ENCODE peak calls at places on chromosomes 5 and 9, in four cellular contexts. O is K562, M is WTC11, Z is HepG2. Q is an unnamed sample.

GRCh38 chr5:29077451-29077850 is 2039.1 kb upstream of the CDH9 start:
- DNase-seq in O (no peak), Z (no peak), M (no peak), Q (no peak)

GRCh38 chr5:122195784-122196394 is 66.5 kb downstream of the ZNF474 start:
- DNase-seq in O (peak), M (peak), Z (peak), Q (peak)

GRCh38 chr9:96217358-96217755 is 84.6 kb downstream of the HSD17B3 start:
- DNase-seq in M (no peak), O (peak), Z (no peak), Q (peak)

GRCh38 chr9:121640076-121640475 is 11.4 kb upstream of the DAB2IP start:
- DNase-seq in Z (peak), M (peak), O (peak), Q (peak)

GRCh38 chr9:135010921-135011320 is 76.5 kb upstream of the OLFM1 start:
- DNase-seq in Z (no peak), O (no peak), M (no peak), Q (no peak)

GRCh38 chr5:61617995-61618525 is 286.0 kb downstream of the ZSWIM6 start:
- DNase-seq in O (no peak), Z (no peak), M (no peak), Q (no peak)

GRCh38 chr5:178298283-178298807 is 65.7 kb upstream of the PHYKPL start:
- DNase-seq in Z (no peak), O (no peak), M (peak), Q (no peak)

GRCh38 chr9:77752566-77752965 is 104.4 kb upstream of the GNA14 start:
- DNase-seq in Z (no peak), O (no peak), M (no peak), Q (no peak)

GRCh38 chr9:93496285-93496684 is 42.9 kb upstream of the FAM120AOS start:
- DNase-seq in Z (no peak), M (no peak), O (no peak), Q (no peak)

GRCh38 chr5:138354926-138355378 is 2.5 kb downstream of the KDM3B start:
- DNase-seq in O (peak), M (peak), Z (peak), Q (peak)

GRCh38 chr5:32190094-32190493 is 16.0 kb upstream of the GOLPH3 start:
- DNase-seq in M (no peak), Z (no peak), O (no peak), Q (no peak)

GRCh38 chr5:30856242-30856641 is 337.2 kb upstream of the CDH6 start:
- DNase-seq in M (no peak), O (no peak), Z (no peak), Q (no peak)

GRCh38 chr5:121182788-121183490 is 668.7 kb upstream of the FTMT start:
- DNase-seq in O (no peak), Z (no peak), M (no peak), Q (no peak)

GRCh38 chr5:147189109-147189424 is 45.8 kb upstream of the STK32A start:
- DNase-seq in O (no peak), M (no peak), Z (no peak), Q (no peak)

GRCh38 chr9:127635198-127635735 is 23.2 kb downstream of the STXBP1 start:
- DNase-seq in Z (no peak), O (no peak), M (no peak), Q (no peak)

GRCh38 chr9:112041536-112042243 is 133.4 kb downstream of the SUSD1 start:
- DNase-seq in O (no peak), Z (peak), M (peak), Q (no peak)
- TF ChIP-seq ELF4 in O (no peak), Z (no peak), M (no peak), Q (no peak)

GRCh38 chr9:130938184-130938651 is 829 bp downstream of the FIBCD1 start:
- DNase-seq in O (no peak), Z (no peak), M (peak), Q (no peak)
- TF ChIP-seq ELF4 in O (no peak), Z (no peak), M (no peak), Q (no peak)

DNA sequence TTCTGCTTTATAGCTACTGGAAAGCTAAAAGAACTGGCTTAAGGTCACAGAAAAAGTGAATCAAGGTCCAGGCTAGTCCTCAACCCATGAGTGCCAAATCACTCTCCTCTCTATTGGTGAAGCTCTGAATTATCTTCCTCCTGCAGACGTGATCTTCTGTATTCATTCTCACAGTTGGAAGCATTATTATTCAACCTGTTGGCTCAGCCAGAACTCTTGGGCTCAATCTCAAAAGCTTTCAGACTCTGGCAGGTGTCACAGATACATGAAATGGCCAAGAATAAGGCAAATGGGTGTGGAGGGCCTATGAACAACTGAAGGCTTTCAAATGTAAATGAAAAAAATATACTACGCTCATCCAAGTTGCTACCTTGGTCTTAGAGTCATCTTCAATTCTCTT is 170.0 kb upstream of the HMHB1 start:
- DNase-seq in M (no peak), Z (no peak), O (no peak), Q (no peak)
- TF ChIP-seq ELF4 in M (no peak), Z (no peak), O (no peak), Q (no peak)

GRCh38 chr5:14809369-14810144 is 62.0 kb downstream of the ANKH start:
- DNase-seq in M (no peak), Z (peak), O (no peak), Q (no peak)
- TF ChIP-seq ELF4 in M (no peak), Z (no peak), O (no peak), Q (no peak)

DNA sequence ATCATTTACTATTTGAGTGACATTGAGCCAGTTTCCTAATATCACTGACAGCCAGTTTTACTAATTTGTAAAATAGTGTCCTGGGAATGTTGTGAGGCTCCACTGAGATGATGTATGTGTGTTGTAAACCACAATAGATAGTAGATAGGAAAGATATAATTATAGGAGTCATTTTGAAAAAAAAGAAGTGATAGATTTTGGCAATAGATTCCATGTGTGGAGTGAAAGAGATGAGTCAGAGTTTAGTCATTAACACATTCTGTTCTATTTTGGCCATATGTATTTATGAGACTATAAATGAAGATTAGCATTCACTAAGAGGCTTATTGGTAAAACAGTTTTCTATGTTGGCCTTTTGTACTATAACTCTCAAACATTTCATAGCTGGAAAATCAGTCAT is 388.2 kb downstream of the FAM170A start:
- DNase-seq in Z (no peak), M (no peak), O (no peak), Q (no peak)
- TF ChIP-seq ELF4 in Z (no peak), M (no peak), O (no peak), Q (no peak)

DNA sequence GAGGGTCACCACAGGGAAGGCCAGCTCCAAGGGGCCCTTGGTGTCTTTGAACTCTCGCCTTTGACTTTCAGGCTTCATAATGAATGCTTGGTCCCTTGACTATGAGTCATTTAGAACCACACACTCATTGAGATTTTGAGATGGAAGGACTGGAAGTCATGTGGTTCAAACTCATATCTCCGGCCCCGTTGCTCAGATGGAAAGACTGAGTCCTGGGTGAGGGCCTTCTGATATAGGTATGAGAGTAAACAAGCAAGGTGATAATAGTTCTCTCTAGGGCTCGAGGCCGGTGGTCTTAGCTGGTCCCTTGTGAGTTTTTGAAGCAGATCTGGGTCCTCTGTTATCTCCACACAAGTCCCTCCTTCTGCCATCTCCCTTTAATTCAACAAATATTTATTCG is 210.6 kb downstream of the PAX5 start:
- DNase-seq in Z (no peak), M (no peak), O (no peak), Q (no peak)
- TF ChIP-seq ELF4 in Z (no peak), M (no peak), O (no peak), Q (no peak)

GRCh38 chr5:35047785-35048404 is at the start of gene AGXT2:
- DNase-seq in O (no peak), Z (no peak), M (no peak), Q (no peak)

GRCh38 chr5:35050541-35051126 is 2.9 kb upstream of the AGXT2 start:
- DNase-seq in O (no peak), M (no peak), Z (peak), Q (no peak)

GRCh38 chr5:35048910-35049309 is 1.2 kb upstream of the AGXT2 start:
- DNase-seq in M (no peak), Z (no peak), O (no peak), Q (no peak)

GRCh38 chr5:35041251-35041650 is 6.5 kb downstream of the AGXT2 start:
- DNase-seq in Z (no peak), O (no peak), M (no peak), Q (no peak)

DNA sequence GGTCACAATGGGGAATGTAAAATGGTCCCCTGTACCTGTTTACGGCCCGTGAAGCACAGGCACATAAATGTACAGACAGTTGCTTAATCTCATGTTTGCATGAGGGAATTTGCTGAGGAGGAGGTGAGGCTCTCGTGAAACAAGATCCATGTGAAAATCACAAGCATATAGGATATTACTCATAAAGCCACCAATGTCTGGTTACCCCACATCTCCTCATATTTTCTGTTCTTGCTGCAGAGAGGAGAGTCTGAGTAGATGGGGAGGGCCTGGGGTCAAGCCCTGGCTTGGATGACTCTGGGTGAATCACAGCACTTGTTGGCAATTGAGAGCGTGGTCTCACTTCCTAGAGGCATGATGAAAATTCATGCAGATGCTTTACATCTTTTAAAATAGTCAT is 995 bp downstream of the AGXT2 start:
- DNase-seq in M (no peak), O (no peak), Z (no peak), Q (no peak)
- TF ChIP-seq ELF4 in M (no peak), O (no peak), Z (no peak), Q (no peak)

DNA sequence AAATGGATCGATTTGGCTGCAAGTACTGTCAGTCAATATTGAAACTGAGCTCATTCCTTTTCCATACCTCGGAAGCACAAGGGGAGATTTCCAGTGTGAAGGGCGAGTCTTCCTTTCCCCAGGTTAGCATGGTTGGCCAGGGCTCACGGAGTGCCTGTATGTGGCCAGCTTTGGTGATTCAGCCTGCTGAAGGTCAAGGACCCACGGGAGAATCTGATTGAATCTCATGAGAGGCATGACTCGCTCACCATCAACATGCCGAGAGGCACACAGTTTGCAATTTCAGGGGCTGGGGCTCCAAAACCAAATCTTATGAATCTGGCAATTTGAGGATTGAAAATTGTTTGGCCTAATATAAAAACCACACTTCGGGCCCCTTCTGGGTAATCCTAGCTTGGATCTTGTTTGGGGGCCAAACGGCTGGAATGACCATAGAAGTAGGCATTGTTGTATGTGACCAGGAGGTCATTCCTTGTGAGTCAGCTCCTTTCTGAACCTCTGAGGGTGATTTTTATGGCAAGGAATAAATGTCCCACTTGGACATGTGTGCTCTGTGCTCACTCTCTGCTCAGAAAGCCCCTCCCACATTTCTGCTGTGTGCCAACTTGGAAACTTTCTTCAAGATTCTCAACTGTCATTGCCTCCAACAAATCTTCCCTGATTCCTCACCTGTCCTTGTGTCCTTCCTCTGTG is 69.8 kb downstream of the DOCK2 start:
- DNase-seq in O (no peak), M (no peak), Z (no peak), Q (no peak)
- TF ChIP-seq ELF4 in O (no peak), M (no peak), Z (no peak), Q (no peak)

GRCh38 chr9:107340920-107341632 is 58.0 kb downstream of the RAD23B start:
- DNase-seq in Z (peak), M (peak), O (peak), Q (peak)
- TF ChIP-seq ELF4 in Z (no peak), M (no peak), O (no peak), Q (no peak)

DNA sequence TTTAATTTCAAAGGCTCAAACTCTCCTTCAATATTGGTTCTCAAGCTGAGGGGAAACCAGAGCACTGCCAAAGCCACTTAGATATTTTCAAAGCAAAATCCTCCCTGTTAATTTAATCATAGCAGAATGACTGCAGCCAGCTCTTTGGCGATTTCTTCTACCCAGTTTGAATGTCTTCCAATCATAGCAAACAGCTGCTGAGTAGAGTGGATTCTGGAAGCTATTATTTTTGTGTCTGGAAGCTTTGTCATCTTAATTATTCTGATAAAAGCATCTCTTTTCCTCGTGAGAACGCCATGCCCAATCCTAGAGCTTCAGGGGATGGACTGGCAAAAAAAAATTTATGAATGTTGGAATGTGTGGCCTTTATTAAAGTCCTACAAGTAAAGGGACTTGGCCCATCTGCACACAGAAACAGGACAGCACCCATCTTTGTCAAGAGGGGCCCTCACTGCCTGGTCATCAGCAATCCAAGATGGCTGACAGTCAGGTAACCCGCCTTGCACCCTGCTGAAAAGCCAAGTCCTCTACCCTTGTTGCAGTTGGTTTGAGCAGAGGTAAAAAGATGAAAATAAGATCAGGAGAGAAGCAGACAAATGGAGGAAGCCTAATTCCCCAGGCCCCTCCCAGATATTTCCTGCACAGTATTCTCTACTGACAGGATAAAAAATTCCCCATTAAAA is 125.1 kb downstream of the SUSD1 start:
- DNase-seq in Z (no peak), O (no peak), M (no peak), Q (no peak)
- TF ChIP-seq ELF4 in Z (no peak), O (no peak), M (no peak), Q (no peak)

Q was measured in HEK293T.